ENCODE peak calls at places on chromosomes 1 and 21, in nine cellular contexts. N, A, M, L, X, E, W, R and K are unnamed samples.

GRCh38 chr1:240611619-240612490 is at the start of gene GREM2:
- DNase-seq in X (peak; percentile 48), N (peak; percentile 25), R (peak; percentile 18), M (peak; percentile 20), E (peak; percentile 92), L (no peak), A (peak; percentile 5), W (peak; percentile 23), K (peak; percentile 24)

GRCh38 chr21:43188181-43188580 is 19.4 kb downstream of the CRYAA start:
- DNase-seq in M (no peak), L (no peak), R (no peak), X (peak; percentile 13), E (no peak), W (no peak), A (no peak), N (no peak), K (no peak)

GRCh38 chr1:8222789-8223188 is 95.1 kb upstream of the SLC45A1 start:
- DNase-seq in E (no peak), L (no peak), R (no peak), A (no peak), X (no peak), M (no peak), W (no peak), N (no peak), K (no peak)

GRCh38 chr1:94246692-94247145 is 9.3 kb upstream of the ARHGAP29 start:
- DNase-seq in E (no peak), W (peak; percentile 57), N (no peak), L (no peak), X (no peak), A (no peak), R (no peak), M (no peak), K (no peak)

GRCh38 chr1:244862699-244863490 is 1.4 kb downstream of the HNRNPU start:
- DNase-seq in N (peak; percentile 91), W (peak; percentile 91), X (peak; percentile 98), L (peak; percentile 91), M (peak; percentile 77), E (peak; percentile 97), A (peak; percentile 94), R (peak; percentile 97), K (peak; percentile 94)

GRCh38 chr1:44021581-44022321 is 9.5 kb downstream of the SLC6A9 start:
- DNase-seq in L (no peak), R (no peak), N (no peak), E (no peak), W (no peak), X (no peak), M (no peak), A (no peak), K (no peak)

GRCh38 chr1:48069662-48070432 is 72.7 kb upstream of the TRABD2B start:
- DNase-seq in E (no peak), W (no peak), A (no peak), N (no peak), L (no peak), M (no peak), R (peak; percentile 23), X (no peak), K (no peak)

GRCh38 chr1:178273707-178274410 is 180.0 kb downstream of the RASAL2 start:
- DNase-seq in E (no peak), A (no peak), L (no peak), W (no peak), N (peak; percentile 56), M (no peak), X (no peak), R (no peak), K (no peak)

GRCh38 chr1:170929835-170930554 is 5.3 kb upstream of the MROH9 start:
- DNase-seq in X (no peak), A (no peak), M (peak; percentile 41), E (peak; percentile 78), L (no peak), R (peak; percentile 20), N (peak; percentile 60), W (peak; percentile 75), K (no peak)

GRCh38 chr1:207085887-207086286 is 2.8 kb upstream of the C4BPB start:
- DNase-seq in A (no peak), E (no peak), M (no peak), L (no peak), R (no peak), W (no peak), N (no peak), X (no peak), K (no peak)

GRCh38 chr1:58584082-58584895 is 7.2 kb upstream of the TACSTD2 start:
- DNase-seq in R (peak; percentile 38), W (no peak), A (no peak), E (peak; percentile 90), L (no peak), M (peak; percentile 63), N (peak; percentile 92), X (peak; percentile 63), K (no peak)

GRCh38 chr1:29687166-29687565 is 450.8 kb downstream of the PTPRU start:
- DNase-seq in A (no peak), R (no peak), X (no peak), E (no peak), M (no peak), L (no peak), N (no peak), W (no peak), K (no peak)

GRCh38 chr1:156625436-156626078 is 6.3 kb downstream of the HAPLN2 start:
- DNase-seq in E (peak; percentile 68), L (peak; percentile 74), A (peak; percentile 54), N (no peak), X (peak; percentile 74), M (no peak), R (no peak), W (peak; percentile 69), K (peak; percentile 70)

GRCh38 chr21:36806103-36806502 is 107.2 kb downstream of the SIM2 start:
- DNase-seq in W (no peak), L (no peak), E (no peak), R (no peak), X (no peak), M (no peak), N (no peak), A (no peak), K (no peak)

GRCh38 chr1:150168960-150169565 is 19.3 kb downstream of the PLEKHO1 start:
- DNase-seq in M (peak; percentile 82), A (peak; percentile 40), X (peak; percentile 81), E (peak; percentile 84), R (peak; percentile 58), L (peak; percentile 61), W (peak; percentile 82), N (peak; percentile 80), K (peak; percentile 43)

GRCh38 chr1:200510228-200510623 is 100.4 kb upstream of the ZNF281 start:
- DNase-seq in X (no peak), R (peak; percentile 78), A (peak; percentile 54), E (peak; percentile 89), N (peak; percentile 93), W (peak; percentile 81), M (peak; percentile 63), L (peak; percentile 56), K (peak; percentile 68)

GRCh38 chr1:178619104-178619503 is 105.9 kb upstream of the RALGPS2 start:
- DNase-seq in X (no peak), E (no peak), R (no peak), A (no peak), L (no peak), M (no peak), N (no peak), W (no peak), K (no peak)

GRCh38 chr1:161399257-161399998 is 31.8 kb upstream of the CFAP126 start:
- DNase-seq in E (peak; percentile 78), N (peak; percentile 86), A (peak; percentile 89), X (peak; percentile 92), R (peak; percentile 94), W (peak; percentile 95), M (peak; percentile 69), L (peak; percentile 93), K (peak; percentile 97)

GRCh38 chr1:27099904-27100796 is 54.8 kb downstream of the SLC9A1 start:
- DNase-seq in R (no peak), A (no peak), N (peak; percentile 47), L (no peak), W (no peak), E (peak; percentile 91), M (no peak), X (peak; percentile 80), K (no peak)

GRCh38 chr1:107404756-107405155 is 263.9 kb downstream of the NTNG1 start:
- DNase-seq in M (no peak), X (no peak), R (no peak), A (no peak), E (peak; percentile 40), N (no peak), W (no peak), L (no peak), K (no peak)

GRCh38 chr1:50750021-50750619 is 209.9 kb downstream of the FAF1 start:
- DNase-seq in E (peak; percentile 70), R (no peak), A (no peak), X (no peak), L (no peak), W (peak; percentile 42), M (peak; percentile 7), N (peak; percentile 30), K (no peak)

GRCh38 chr1:96309783-96310182 is 411.8 kb upstream of the PTBP2 start:
- DNase-seq in R (no peak), M (peak; percentile 2), X (no peak), L (no peak), A (no peak), W (no peak), N (peak; percentile 47), E (peak; percentile 28), K (no peak)

GRCh38 chr1:111690306-111690617 is 48.9 kb downstream of the INKA2 start:
- DNase-seq in A (no peak), W (peak; percentile 79), L (no peak), E (peak; percentile 66), X (no peak), N (no peak), R (peak; percentile 63), M (no peak), K (no peak)

GRCh38 chr1:17122449-17123194 is 3.4 kb upstream of the PADI2 start:
- DNase-seq in E (no peak), M (no peak), N (no peak), A (no peak), W (no peak), X (no peak), L (no peak), R (no peak), K (no peak)

GRCh38 chr1:220281159-220281574 is 8.9 kb upstream of the RAB3GAP2 start:
- DNase-seq in A (no peak), W (no peak), R (no peak), X (no peak), M (no peak), N (peak; percentile 50), L (no peak), E (peak; percentile 34), K (no peak)

GRCh38 chr1:55490556-55490955 is 275.4 kb upstream of the USP24 start:
- DNase-seq in N (no peak), W (no peak), E (peak; percentile 56), R (no peak), L (no peak), M (no peak), X (no peak), A (no peak), K (no peak)

GRCh38 chr1:151540982-151541377 is 871 bp downstream of the TUFT1 start:
- DNase-seq in R (no peak), W (peak; percentile 40), A (no peak), L (no peak), N (no peak), M (no peak), X (no peak), E (peak; percentile 27), K (no peak)

GRCh38 chr21:38228115-38228514 is 28.7 kb upstream of the KCNJ15 start:
- DNase-seq in R (peak; percentile 81), L (no peak), X (no peak), A (no peak), N (peak; percentile 33), M (no peak), W (no peak), E (no peak), K (no peak)

GRCh38 chr1:223234534-223234933 is 91.5 kb upstream of the TLR5 start:
- DNase-seq in X (no peak), R (no peak), W (no peak), A (no peak), N (no peak), M (no peak), L (no peak), E (no peak), K (no peak)

GRCh38 chr1:41102208-41102607 is 80.7 kb upstream of the SLFNL1 start:
- DNase-seq in M (no peak), R (peak; percentile 89), X (peak; percentile 92), E (peak; percentile 82), N (peak; percentile 22), W (peak; percentile 80), A (no peak), L (no peak), K (no peak)

GRCh38 chr1:152899027-152899426 is 9.3 kb upstream of the IVL start:
- DNase-seq in E (no peak), M (no peak), L (no peak), A (no peak), W (no peak), R (no peak), N (no peak), X (no peak), K (no peak)